ENCODE peak calls at places on chromosomes 16 and 17, in ten cellular contexts. K is fibroblast of lung; V is tibial nerve; I is cardiac muscle cell; R is lung; H is CD8-positive, alpha-beta memory T cell; L is IMR-90; T is tibial artery; W is right cardiac atrium; U is sigmoid colon. N is an unnamed sample. For H3K9me3 and H3K4me1, the result is how much of the 10 kb centered on the place peaks cover.

GRCh38 chr17:57016764-57017116 is 38.8 kb downstream of the SCPEP1 start:
- DNase-seq in K (peak), T (no peak), U (no peak), R (no peak), W (no peak), V (no peak), I (no peak), L (peak), H (no peak), N (no peak)

GRCh38 chr16:56350491-56351405 is 74.6 kb downstream of the AMFR start:
- DNase-seq in H (no peak), V (no peak), U (peak), T (no peak), W (peak), I (no peak), L (no peak), K (no peak), R (no peak), N (no peak)

GRCh38 chr16:48541108-48541786 is 68.7 kb downstream of the N4BP1 start:
- DNase-seq in L (no peak), K (no peak), I (no peak), U (no peak), T (no peak), W (no peak), V (no peak), R (no peak), H (no peak), N (no peak)

GRCh38 chr17:655618-656017 is 59.0 kb downstream of the VPS53 start:
- DNase-seq in L (no peak), V (no peak), T (no peak), R (no peak), I (no peak), U (no peak), K (no peak), W (no peak), H (no peak), N (no peak)

GRCh38 chr17:56393156-56393555 is 200.3 kb upstream of the NOG start:
- DNase-seq in V (no peak), K (no peak), I (no peak), H (no peak), U (no peak), R (no peak), W (no peak), L (no peak), T (no peak), N (peak)

GRCh38 chr16:70711211-70711978 is 25.5 kb upstream of the MTSS2 start:
- DNase-seq in L (no peak), H (no peak), R (no peak), T (no peak), W (no peak), K (no peak), U (no peak), I (peak), V (no peak), N (no peak)

GRCh38 chr16:74736531-74737157 is 36.0 kb upstream of the MLKL start:
- DNase-seq in V (no peak), R (no peak), I (no peak), L (no peak), T (no peak), W (no peak), H (no peak), K (no peak), U (no peak), N (no peak)

GRCh38 chr16:67653131-67654068 is 6.7 kb downstream of the ACD start:
- DNase-seq in L (no peak), T (no peak), R (no peak), K (peak), V (no peak), H (no peak), U (no peak), I (peak), W (peak), N (peak)

GRCh38 chr16:53541326-53541725 is 38.3 kb upstream of the AKTIP start:
- DNase-seq in K (peak), R (no peak), U (no peak), W (no peak), T (no peak), V (no peak), L (peak), I (no peak), H (no peak), N (no peak)

GRCh38 chr17:74085434-74085833 is 118.0 kb upstream of the RPL38 start:
- DNase-seq in T (no peak), V (no peak), I (no peak), R (no peak), L (no peak), U (no peak), H (no peak), W (no peak), K (no peak), N (no peak)

GRCh38 chr16:17241264-17241835 is 229.4 kb downstream of the XYLT1 start:
- DNase-seq in W (no peak), R (no peak), U (peak), H (no peak), K (no peak), T (peak), L (no peak), I (no peak), V (no peak), N (no peak)

GRCh38 chr16:82011199-82011641 is at the start of gene SDR42E1:
- DNase-seq in U (no peak), H (peak), L (no peak), K (peak), R (peak), V (no peak), T (no peak), W (peak), I (no peak), N (no peak)

GRCh38 chr17:7651959-7652658 is 1.4 kb downstream of the ATP1B2 start:
- DNase-seq in T (no peak), H (no peak), L (no peak), K (no peak), W (no peak), R (no peak), V (no peak), I (no peak), U (no peak), N (no peak)

GRCh38 chr16:2770057-2770780 is 6.9 kb downstream of the ELOB start:
- DNase-seq in H (no peak), R (no peak), I (no peak), T (no peak), U (no peak), W (no peak), K (no peak), L (no peak), V (no peak), N (no peak)

GRCh38 chr16:89114159-89114981 is 20.7 kb downstream of the ACSF3 start:
- DNase-seq in I (no peak), H (no peak), T (no peak), W (peak), R (no peak), L (no peak), K (peak), U (no peak), V (no peak), N (peak)

GRCh38 chr16:4415538-4416199 is 727 bp downstream of the CORO7 start:
- DNase-seq in T (peak), W (peak), U (no peak), I (peak), L (no peak), V (no peak), R (peak), H (peak), K (peak), N (no peak)

GRCh38 chr16:1533443-1533951 is at the start of gene TMEM204:
- DNase-seq in L (peak), H (no peak), W (peak), V (peak), R (peak), I (no peak), K (peak), U (peak), T (peak), N (no peak)

GRCh38 chr17:27379863-27380533 is 76.2 kb upstream of the KSR1 start:
- DNase-seq in V (peak), I (no peak), H (no peak), T (peak), R (peak), U (peak), K (peak), W (peak), L (peak), N (peak)

GRCh38 chr17:58060596-58061191 is 22.5 kb upstream of the DYNLL2 start:
- DNase-seq in V (no peak), R (peak), T (no peak), I (no peak), K (peak), U (peak), W (peak), H (no peak), L (peak), N (no peak)

GRCh38 chr17:8120520-8121443 is 2.5 kb upstream of the ALOXE3 start:
- DNase-seq in H (peak), V (no peak), W (peak), L (peak), I (peak), R (peak), K (no peak), T (no peak), U (peak), N (peak)

GRCh38 chr16:12942861-12943260 is 41.5 kb downstream of the SHISA9 start:
- DNase-seq in I (no peak), K (no peak), T (no peak), R (no peak), U (no peak), L (no peak), V (no peak), H (no peak), W (no peak), N (no peak)

GRCh38 chr16:72317378-72317777 is 145.4 kb upstream of the PMFBP1 start:
- DNase-seq in L (peak), U (no peak), V (no peak), K (peak), I (no peak), H (no peak), W (no peak), T (no peak), R (no peak), N (no peak)

GRCh38 chr16:2365895-2366294 is 25.4 kb upstream of the ABCA3 start:
- DNase-seq in I (no peak), K (peak), W (no peak), H (no peak), V (no peak), U (no peak), L (peak), T (no peak), R (no peak), N (no peak)

GRCh38 chr17:26773189-26774188 is 520.4 kb upstream of the WSB1 start:
- DNase-seq in W (peak), H (no peak), I (no peak), L (no peak), T (no peak), U (no peak), V (no peak), K (no peak), R (no peak), N (no peak)

GRCh38 chr17:4354862-4355514 is 11.5 kb downstream of the UBE2G1 start:
- DNase-seq in L (no peak), U (no peak), I (no peak), R (no peak), T (no peak), W (no peak), V (no peak), K (no peak), H (no peak), N (no peak)

GRCh38 chr16:2204727-2205103 is 539 bp upstream of the MLST8 start:
- DNase-seq in T (no peak), L (no peak), V (no peak), R (no peak), I (no peak), H (no peak), U (no peak), W (no peak), K (no peak), N (no peak)

GRCh38 chr17:22506231-22506630 is 813.9 kb downstream of the KCNJ18 start:
- DNase-seq in H (no peak), U (no peak), V (no peak), I (no peak), T (no peak), W (no peak), L (no peak), K (no peak), R (no peak), N (peak)

GRCh38 chr17:22505660-22506059 is 813.3 kb downstream of the KCNJ18 start:
- DNase-seq in U (no peak), T (no peak), V (no peak), K (no peak), H (no peak), R (no peak), W (no peak), L (no peak), I (no peak), N (peak)

GRCh38 chr17:22506861-22507260 is 814.5 kb downstream of the KCNJ18 start:
- DNase-seq in K (no peak), R (no peak), V (no peak), I (no peak), H (no peak), W (no peak), U (no peak), T (no peak), L (no peak), N (peak)

GRCh38 chr17:22510504-22510903 is 818.2 kb downstream of the KCNJ18 start:
- DNase-seq in W (no peak), L (no peak), H (no peak), U (no peak), R (no peak), K (no peak), T (no peak), I (no peak), V (no peak), N (no peak)

DNA sequence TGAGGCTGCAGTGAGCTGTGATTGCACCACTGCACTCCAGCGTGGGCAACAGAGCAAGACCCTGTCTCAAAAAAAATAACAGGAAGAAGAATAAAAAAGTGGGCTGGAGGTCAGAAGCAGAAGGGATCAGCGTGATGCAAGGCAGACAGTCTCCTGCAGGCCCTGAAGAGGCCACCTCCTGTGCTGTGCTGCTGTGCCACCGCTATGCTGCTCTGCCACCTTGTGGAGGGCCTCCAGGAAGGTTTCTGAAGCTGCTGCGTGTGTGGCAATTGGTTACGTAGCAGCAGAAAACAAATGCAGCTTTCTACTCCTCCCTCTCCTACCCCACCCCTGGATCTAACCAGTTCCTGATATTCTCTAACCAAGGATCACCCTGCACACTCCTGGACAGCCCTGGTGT is 815.5 kb downstream of the KCNJ18 start:
- DNase-seq in U (no peak), V (no peak), R (no peak), H (no peak), W (no peak), I (no peak), L (no peak), T (no peak), K (no peak), N (no peak)
- H3K9me3 ChIP-seq in U (under half), V (under half), R (under half), H (under half), W (under half), I (under half), L (under half), T (under half), K (under half), N (under half)

DNA sequence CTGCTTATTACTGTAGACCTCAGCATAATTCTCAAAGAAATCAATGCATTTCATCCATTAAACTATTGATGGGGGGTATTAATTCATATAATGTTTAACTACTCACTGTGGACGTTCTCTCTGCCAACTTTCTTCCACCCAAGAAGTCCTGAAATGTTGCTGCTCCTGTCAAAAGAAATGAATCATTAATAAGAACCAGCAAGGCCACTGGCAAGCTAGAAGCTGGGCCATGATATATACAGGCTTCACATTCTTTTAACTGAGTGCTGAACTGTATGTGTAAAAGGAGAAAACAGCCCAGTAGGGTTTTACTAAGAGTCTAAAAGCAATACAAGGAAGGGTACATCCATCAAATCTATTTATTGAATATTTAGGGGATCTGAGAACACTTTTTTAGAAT is 626.4 kb upstream of the SOX9 start:
- DNase-seq in I (no peak), H (no peak), T (no peak), L (no peak), W (no peak), V (no peak), R (no peak), K (peak), U (no peak), N (no peak)
- H3K4me1 ChIP-seq in I (under half), H (under half), T (under half), L (under half), W (under half), V (under half), R (under half), K (under half), U (under half), N (under half)

DNA sequence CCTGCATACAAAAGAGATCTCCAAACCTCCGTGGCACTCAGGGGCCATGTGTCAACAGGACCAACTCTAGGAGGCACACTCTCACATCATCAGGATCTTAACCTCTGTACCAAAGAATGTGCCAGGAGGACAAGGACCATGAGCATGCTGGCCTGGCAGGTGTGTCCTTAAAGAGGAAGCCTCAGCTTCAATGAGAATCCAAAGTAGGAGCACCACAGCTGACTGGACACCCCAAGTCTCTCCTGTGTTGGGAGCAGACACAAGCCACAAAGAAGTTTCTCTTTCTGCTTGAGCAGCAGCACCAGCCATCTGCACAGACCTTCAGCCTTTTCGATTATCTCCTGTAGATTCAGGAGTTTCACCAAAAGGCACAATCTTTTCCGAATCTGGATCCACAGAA is 1734.5 kb downstream of the TP53TG3F start:
- DNase-seq in I (no peak), L (no peak), U (no peak), V (no peak), K (no peak), R (no peak), T (no peak), W (no peak), H (no peak), N (no peak)
- H3K9me3 ChIP-seq in I (under half), L (under half), U (under half), V (under half), K (under half), R (under half), T (under half), W (under half), H (under half), N (under half)

GRCh38 chr16:84746875-84747274 is 47.1 kb downstream of the USP10 start:
- DNase-seq in V (no peak), I (no peak), R (no peak), L (no peak), H (no peak), K (no peak), W (no peak), U (no peak), T (no peak), N (no peak)

GRCh38 chr16:84742561-84743200 is 42.9 kb downstream of the USP10 start:
- DNase-seq in L (no peak), I (no peak), H (no peak), W (no peak), U (no peak), K (no peak), V (no peak), R (no peak), T (no peak), N (no peak)

GRCh38 chr16:84749815-84750214 is 50.0 kb downstream of the USP10 start:
- DNase-seq in W (no peak), I (no peak), V (no peak), R (no peak), U (no peak), H (no peak), L (no peak), K (no peak), T (no peak), N (no peak)

GRCh38 chr16:84749072-84749471 is 49.3 kb downstream of the USP10 start:
- DNase-seq in T (no peak), L (no peak), W (no peak), V (no peak), U (no peak), R (no peak), H (no peak), I (no peak), K (no peak), N (no peak)

DNA sequence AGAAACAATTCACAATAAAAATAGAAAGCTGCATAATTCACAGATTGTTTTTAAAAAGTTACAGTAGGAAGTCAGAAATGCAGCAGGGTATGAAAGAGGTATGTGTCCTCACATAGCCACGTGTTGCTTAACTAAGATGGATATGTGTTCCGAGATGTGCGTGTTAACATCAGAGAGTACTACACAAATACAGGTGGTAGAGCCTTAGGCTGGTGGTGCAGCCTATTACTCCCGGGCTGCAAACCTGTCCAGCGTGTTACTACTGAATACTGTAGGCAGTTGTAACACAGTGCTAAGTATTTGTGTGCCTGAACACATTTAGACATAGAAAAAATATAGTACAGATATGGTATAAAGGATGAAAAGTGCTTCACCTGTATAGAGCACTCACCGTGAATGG is 46.4 kb downstream of the USP10 start:
- DNase-seq in W (no peak), V (no peak), L (no peak), K (no peak), T (no peak), U (no peak), R (no peak), I (no peak), H (no peak), N (no peak)
- H3K4me1 ChIP-seq in W (under half), V (under half), L (under half), K (under half), T (under half), U (under half), R (under half), I (under half), H (under half), N (under half)

GRCh38 chr16:47144559-47144877 is 773 bp upstream of the NETO2 start:
- DNase-seq in I (no peak), U (no peak), W (no peak), H (no peak), T (no peak), L (no peak), K (no peak), V (no peak), R (no peak), N (no peak)

GRCh38 chr16:47150067-47150466 is 6.3 kb upstream of the NETO2 start:
- DNase-seq in W (no peak), R (no peak), I (no peak), H (no peak), L (no peak), V (no peak), U (no peak), K (no peak), T (no peak), N (no peak)
- H3K9me3 ChIP-seq in W (under half), R (under half), I (under half), H (under half), L (under half), V (under half), U (under half), K (under half), T (under half), N (under half)

GRCh38 chr17:14306602-14307001 is 5.7 kb downstream of the HS3ST3B1 start:
- DNase-seq in L (no peak), R (no peak), I (no peak), W (no peak), K (no peak), U (no peak), T (no peak), H (no peak), V (no peak), N (no peak)

GRCh38 chr17:14304222-14304844 is 3.5 kb downstream of the HS3ST3B1 start:
- DNase-seq in W (no peak), K (no peak), R (peak), H (no peak), V (no peak), I (no peak), T (no peak), U (no peak), L (no peak), N (no peak)

GRCh38 chr17:14303343-14304221 is 2.7 kb downstream of the HS3ST3B1 start:
- DNase-seq in K (no peak), L (no peak), I (peak), R (no peak), W (no peak), T (no peak), U (no peak), H (peak), V (no peak), N (no peak)

GRCh38 chr17:14305785-14306496 is 5.1 kb downstream of the HS3ST3B1 start:
- DNase-seq in U (no peak), T (no peak), H (no peak), R (no peak), W (no peak), L (no peak), K (no peak), I (no peak), V (no peak), N (peak)

GRCh38 chr17:14304876-14305636 is 4.2 kb downstream of the HS3ST3B1 start:
- DNase-seq in K (peak), T (no peak), W (no peak), L (no peak), V (no peak), U (no peak), R (peak), H (no peak), I (no peak), N (no peak)
- H3K4me1 ChIP-seq in K (under half), T (under half), W (under half), L (under half), V (under half), U (half or more), R (under half), H (half or more), I (under half), N (under half)

N was measured in SJSA1.